ENCODE peak calls at places on chromosome 4, in four cellular contexts. E, Z, F and G are unnamed samples.
A peak's percentile ranks its signal among the peaks of the same experiment; 100 is the strongest.

GRCh38 chr4:111537165-111537564 is 608.1 kb upstream of the FAM241A start:
- DNase-seq in E (no peak), Z (no peak), F (no peak), G (no peak)

GRCh38 chr4:48967101-48967500 is 19.0 kb upstream of the CWH43 start:
- DNase-seq in E (no peak), Z (no peak), F (no peak), G (no peak)

GRCh38 chr4:184814686-184815045 is 11.1 kb downstream of the ACSL1 start:
- DNase-seq in E (no peak), Z (no peak), F (no peak), G (no peak)

GRCh38 chr4:111046811-111047210 is 423.9 kb upstream of the PITX2 start:
- DNase-seq in E (no peak), Z (no peak), F (peak; percentile 83), G (no peak)

GRCh38 chr4:79915276-79915675 is 157.8 kb downstream of the ANTXR2 start:
- DNase-seq in E (no peak), Z (no peak), F (no peak), G (no peak)

GRCh38 chr4:13881880-13882279 is 254.4 kb upstream of the BOD1L1 start:
- DNase-seq in E (no peak), Z (no peak), F (no peak), G (no peak)

GRCh38 chr4:3469386-3470243 is 6.5 kb downstream of the DOK7 start:
- DNase-seq in E (no peak), Z (no peak), F (no peak), G (no peak)

GRCh38 chr4:152352645-152353116 is 183.2 kb downstream of the FBXW7 start:
- DNase-seq in E (peak; percentile 87), Z (peak; percentile 82), F (peak; percentile 86), G (peak; percentile 86)

GRCh38 chr4:123325241-123325681 is 71.3 kb upstream of the SPRY1 start:
- DNase-seq in E (no peak), Z (no peak), F (no peak), G (no peak)

GRCh38 chr4:54971474-54971950 is 153.9 kb downstream of the KDR start:
- DNase-seq in E (peak; percentile 4), Z (peak; percentile 59), F (peak; percentile 58), G (no peak)

GRCh38 chr4:154660052-154660451 is 47.6 kb upstream of the FGG start:
- DNase-seq in E (no peak), Z (no peak), F (peak; percentile 10), G (no peak)

GRCh38 chr4:75547647-75548387 is 8.0 kb upstream of the ODAPH start:
- DNase-seq in E (no peak), Z (no peak), F (no peak), G (no peak)

GRCh38 chr4:182808673-182809416 is 108.3 kb downstream of the DCTD start:
- DNase-seq in E (no peak), Z (no peak), F (no peak), G (no peak)

GRCh38 chr4:151792525-151792924 is 31.7 kb upstream of the GATB start:
- DNase-seq in E (no peak), Z (no peak), F (no peak), G (no peak)

GRCh38 chr4:108834167-108834566 is 71.3 kb upstream of the ETNPPL start:
- DNase-seq in E (peak; percentile 32), Z (no peak), F (no peak), G (no peak)

GRCh38 chr4:15901996-15902395 is 36.5 kb downstream of the FGFBP1 start:
- DNase-seq in E (no peak), Z (no peak), F (no peak), G (no peak)

GRCh38 chr4:85084371-85085170 is 118.1 kb upstream of the WDFY3 start:
- DNase-seq in E (peak; percentile 42), Z (peak; percentile 68), F (peak; percentile 12), G (peak; percentile 18)

GRCh38 chr4:6386091-6386490 is 86.3 kb downstream of the PPP2R2C start:
- DNase-seq in E (no peak), Z (no peak), F (no peak), G (no peak)

GRCh38 chr4:156686120-156686519 is 285.5 kb downstream of the PDGFC start:
- DNase-seq in E (peak; percentile 94), Z (no peak), F (no peak), G (peak; percentile 65)

GRCh38 chr4:149997881-149998421 is 80.3 kb upstream of the DCLK2 start:
- DNase-seq in E (no peak), Z (peak; percentile 5), F (peak; percentile 86), G (no peak)

GRCh38 chr4:121720109-121720508 is 23.3 kb upstream of the ANXA5 start:
- DNase-seq in E (no peak), Z (no peak), F (no peak), G (no peak)

GRCh38 chr4:77010841-77011354 is 61.3 kb downstream of the SEPTIN11 start:
- DNase-seq in E (no peak), Z (no peak), F (no peak), G (no peak)

GRCh38 chr4:74598611-74599325 is 153.8 kb downstream of the AREG start:
- DNase-seq in E (no peak), Z (no peak), F (no peak), G (no peak)

GRCh38 chr4:25590171-25590570 is 65.5 kb upstream of the SLC34A2 start:
- DNase-seq in E (no peak), Z (no peak), F (no peak), G (no peak)

GRCh38 chr4:2694691-2695090 is 61.4 kb downstream of the TNIP2 start:
- DNase-seq in E (no peak), Z (no peak), F (peak; percentile 94), G (peak; percentile 93)

GRCh38 chr4:189364032-189364449 is 576.6 kb upstream of the FRG1 start:
- DNase-seq in E (no peak), Z (no peak), F (no peak), G (no peak)

GRCh38 chr4:152951348-152951747 is 15.2 kb downstream of the FHDC1 start:
- DNase-seq in E (no peak), Z (no peak), F (no peak), G (no peak)

GRCh38 chr4:3523146-3523627 is 9.0 kb downstream of the LRPAP1 start:
- DNase-seq in E (no peak), Z (no peak), F (no peak), G (no peak)